ENCODE peak calls at places on chromosomes 7 and 10, in seven cellular contexts. One of them, this sample, is unnamed.

GRCh38 chr7:17057143-17057509 is 175.3 kb upstream of the AGR3 start:
- DNase-seq in HepG2: no peak
- DNase-seq in K562: no peak
- DNase-seq in endothelial cell of umbilical vein: no peak
- DNase-seq in SK-N-SH: no peak
- DNase-seq in GM12878: no peak
- DNase-seq in HCT116: no peak
- DNase-seq in this sample: no peak

GRCh38 chr7:51645707-51646298 is 329.2 kb upstream of the COBL start:
- DNase-seq in HepG2: no peak
- DNase-seq in HCT116: no peak
- DNase-seq in endothelial cell of umbilical vein: no peak
- DNase-seq in GM12878: no peak
- DNase-seq in SK-N-SH: no peak
- DNase-seq in K562: no peak
- DNase-seq in this sample: no peak

GRCh38 chr7:130639391-130639790 is 29.2 kb downstream of the COPG2 start:
- DNase-seq in HepG2: no peak
- DNase-seq in HCT116: no peak
- DNase-seq in endothelial cell of umbilical vein: no peak
- DNase-seq in GM12878: no peak
- DNase-seq in SK-N-SH: no peak
- DNase-seq in K562: no peak
- DNase-seq in this sample: no peak

GRCh38 chr7:3501671-3502070 is 200.6 kb downstream of the SDK1 start:
- DNase-seq in SK-N-SH: no peak
- DNase-seq in GM12878: no peak
- DNase-seq in K562: no peak
- DNase-seq in HCT116: no peak
- DNase-seq in HepG2: no peak
- DNase-seq in endothelial cell of umbilical vein: no peak
- DNase-seq in this sample: no peak

GRCh38 chr10:90920986-90921643 is at the start of gene ANKRD1:
- DNase-seq in HCT116: peak
- DNase-seq in endothelial cell of umbilical vein: peak
- DNase-seq in GM12878: no peak
- DNase-seq in K562: peak
- DNase-seq in HepG2: peak
- DNase-seq in SK-N-SH: no peak
- DNase-seq in this sample: no peak

GRCh38 chr10:90964781-90965462 is 44.0 kb upstream of the ANKRD1 start:
- DNase-seq in HCT116: no peak
- DNase-seq in K562: no peak
- DNase-seq in endothelial cell of umbilical vein: peak
- DNase-seq in HepG2: no peak
- DNase-seq in SK-N-SH: peak
- DNase-seq in GM12878: no peak
- DNase-seq in this sample: no peak

GRCh38 chr7:154255324-154255723 is 203.1 kb downstream of the DPP6 start:
- DNase-seq in endothelial cell of umbilical vein: no peak
- DNase-seq in K562: no peak
- DNase-seq in HepG2: no peak
- DNase-seq in GM12878: no peak
- DNase-seq in SK-N-SH: peak
- DNase-seq in HCT116: no peak
- DNase-seq in this sample: no peak

GRCh38 chr7:26856481-26856880 is 7.9 kb downstream of the SKAP2 start:
- DNase-seq in SK-N-SH: no peak
- DNase-seq in HepG2: no peak
- DNase-seq in HCT116: no peak
- DNase-seq in GM12878: no peak
- DNase-seq in endothelial cell of umbilical vein: peak
- DNase-seq in K562: no peak
- DNase-seq in this sample: no peak

GRCh38 chr7:38671901-38672559 is 40.9 kb upstream of the AMPH start:
- DNase-seq in HepG2: no peak
- DNase-seq in GM12878: no peak
- DNase-seq in K562: no peak
- DNase-seq in HCT116: no peak
- DNase-seq in endothelial cell of umbilical vein: no peak
- DNase-seq in SK-N-SH: no peak
- DNase-seq in this sample: no peak

GRCh38 chr10:93917064-93917391 is 23.2 kb downstream of the SLC35G1 start:
- DNase-seq in GM12878: no peak
- DNase-seq in SK-N-SH: no peak
- DNase-seq in endothelial cell of umbilical vein: no peak
- DNase-seq in HCT116: no peak
- DNase-seq in K562: no peak
- DNase-seq in HepG2: no peak
- DNase-seq in this sample: no peak

GRCh38 chr7:25694690-25695089 is 457.3 kb upstream of the NFE2L3 start:
- DNase-seq in HCT116: no peak
- DNase-seq in K562: no peak
- DNase-seq in GM12878: no peak
- DNase-seq in endothelial cell of umbilical vein: peak
- DNase-seq in SK-N-SH: no peak
- DNase-seq in HepG2: no peak
- DNase-seq in this sample: no peak

GRCh38 chr10:93701903-93702277 is 502 bp downstream of the FRA10AC1 start:
- DNase-seq in GM12878: no peak
- DNase-seq in SK-N-SH: peak
- DNase-seq in K562: peak
- DNase-seq in endothelial cell of umbilical vein: no peak
- DNase-seq in HCT116: no peak
- DNase-seq in HepG2: peak
- DNase-seq in this sample: no peak

DNA sequence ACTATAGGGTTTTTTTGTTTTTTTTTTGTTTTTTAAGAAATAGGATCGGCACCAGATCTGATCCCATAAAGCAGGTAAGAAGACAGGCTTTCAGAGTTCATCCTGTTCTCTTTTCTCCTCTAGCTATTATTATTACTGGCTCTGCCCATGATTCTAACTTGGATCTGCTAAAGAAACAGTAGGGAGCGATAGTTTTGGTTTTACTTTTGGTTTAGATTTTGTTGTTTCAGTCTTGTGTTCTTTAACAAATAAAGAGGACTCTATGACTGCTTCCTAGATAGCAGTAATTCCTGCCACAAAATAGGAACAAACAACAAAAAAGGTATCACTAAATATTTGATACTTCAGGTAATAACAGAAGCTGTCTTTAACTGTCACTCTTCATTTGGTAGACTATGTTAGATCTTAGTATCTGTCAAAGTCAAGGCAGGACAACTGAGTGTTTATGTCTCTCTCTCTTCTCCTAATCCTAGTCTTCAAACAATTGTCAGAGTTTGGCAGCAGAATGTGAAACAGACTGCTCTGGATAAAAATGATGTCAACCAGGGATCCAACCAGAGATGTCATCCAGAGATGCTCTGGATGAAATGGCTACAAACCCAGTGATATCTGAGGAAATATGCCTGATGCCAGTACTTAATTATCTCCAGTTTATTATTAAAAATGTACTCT is 99.8 kb downstream of the KMT2C start:
- DNase-seq in HCT116: no peak
- DNase-seq in GM12878: no peak
- DNase-seq in HepG2: no peak
- DNase-seq in endothelial cell of umbilical vein: no peak
- DNase-seq in K562: no peak
- DNase-seq in SK-N-SH: no peak
- DNase-seq in this sample: no peak
- H3K9ac ChIP-seq in HCT116: no peak
- H3K9ac ChIP-seq in GM12878: no peak
- H3K9ac ChIP-seq in HepG2: no peak
- H3K9ac ChIP-seq in endothelial cell of umbilical vein: no peak
- H3K9ac ChIP-seq in K562: no peak
- H3K9ac ChIP-seq in SK-N-SH: no peak
- H3K9ac ChIP-seq in this sample: no peak

DNA sequence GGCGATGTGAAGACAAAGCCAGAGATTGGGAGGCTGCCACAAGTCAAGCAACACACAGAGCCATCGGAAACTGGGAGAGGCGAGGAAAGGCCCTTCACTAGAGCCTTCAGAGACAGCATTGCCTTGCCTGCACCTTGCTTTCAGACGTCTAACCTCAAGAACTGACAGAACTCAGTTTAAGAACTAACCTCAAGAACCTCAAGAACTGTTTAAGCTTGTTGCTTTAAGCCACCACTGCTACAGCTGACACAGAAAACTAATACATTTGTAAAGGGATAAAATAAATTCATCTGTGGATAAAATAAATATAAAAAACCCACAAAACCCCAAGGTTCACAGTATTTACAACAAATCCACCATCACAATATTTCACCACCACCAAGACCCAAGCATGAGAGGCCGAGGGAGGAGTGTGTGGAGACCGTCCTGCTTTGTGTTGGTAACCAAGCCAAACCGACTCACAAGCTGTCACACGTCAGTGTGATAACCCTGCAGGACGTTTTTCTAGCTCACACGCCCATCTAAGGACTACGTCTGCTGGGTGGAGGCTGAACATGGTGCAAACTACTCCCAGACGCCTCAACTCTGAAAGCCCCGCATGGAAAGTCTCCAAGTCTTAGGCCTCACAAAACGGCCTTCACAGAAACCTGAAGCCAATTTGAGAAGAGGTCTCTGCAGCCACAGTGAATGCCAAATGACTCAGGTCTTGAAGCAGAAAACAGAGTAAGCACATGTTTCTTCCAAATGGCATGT is 116.8 kb downstream of the ABLIM1 start:
- DNase-seq in HepG2: no peak
- DNase-seq in endothelial cell of umbilical vein: peak
- DNase-seq in SK-N-SH: no peak
- DNase-seq in K562: no peak
- DNase-seq in GM12878: no peak
- DNase-seq in HCT116: no peak
- DNase-seq in this sample: no peak
- TF ChIP-seq POLR2AphosphoS5 in HepG2: no peak
- TF ChIP-seq POLR2AphosphoS5 in endothelial cell of umbilical vein: no peak
- TF ChIP-seq POLR2AphosphoS5 in SK-N-SH: no peak
- TF ChIP-seq POLR2AphosphoS5 in K562: no peak
- TF ChIP-seq POLR2AphosphoS5 in GM12878: no peak
- TF ChIP-seq POLR2AphosphoS5 in HCT116: no peak
- TF ChIP-seq POLR2AphosphoS5 in this sample: no peak

GRCh38 chr10:74022941-74023629 is 25.2 kb downstream of the VCL start:
- DNase-seq in HCT116: no peak
- DNase-seq in endothelial cell of umbilical vein: no peak
- DNase-seq in K562: no peak
- DNase-seq in HepG2: no peak
- DNase-seq in GM12878: no peak
- DNase-seq in SK-N-SH: no peak
- DNase-seq in this sample: no peak

GRCh38 chr10:74025380-74025978 is 27.6 kb downstream of the VCL start:
- DNase-seq in HepG2: no peak
- DNase-seq in SK-N-SH: no peak
- DNase-seq in K562: no peak
- DNase-seq in endothelial cell of umbilical vein: no peak
- DNase-seq in HCT116: no peak
- DNase-seq in GM12878: no peak
- DNase-seq in this sample: no peak

GRCh38 chr10:74024600-74024999 is 26.7 kb downstream of the VCL start:
- DNase-seq in HepG2: no peak
- DNase-seq in K562: no peak
- DNase-seq in HCT116: no peak
- DNase-seq in endothelial cell of umbilical vein: no peak
- DNase-seq in SK-N-SH: no peak
- DNase-seq in GM12878: no peak
- DNase-seq in this sample: no peak

GRCh38 chr10:74027702-74028101 is 29.8 kb downstream of the VCL start:
- DNase-seq in HCT116: no peak
- DNase-seq in K562: no peak
- DNase-seq in HepG2: no peak
- DNase-seq in GM12878: no peak
- DNase-seq in endothelial cell of umbilical vein: no peak
- DNase-seq in SK-N-SH: no peak
- DNase-seq in this sample: no peak

GRCh38 chr10:74026428-74026979 is 28.6 kb downstream of the VCL start:
- DNase-seq in K562: no peak
- DNase-seq in GM12878: no peak
- DNase-seq in HCT116: no peak
- DNase-seq in HepG2: no peak
- DNase-seq in endothelial cell of umbilical vein: no peak
- DNase-seq in SK-N-SH: no peak
- DNase-seq in this sample: no peak
- H3K9ac ChIP-seq in K562: no peak
- H3K9ac ChIP-seq in GM12878: no peak
- H3K9ac ChIP-seq in HCT116: peak
- H3K9ac ChIP-seq in HepG2: no peak
- H3K9ac ChIP-seq in endothelial cell of umbilical vein: no peak
- H3K9ac ChIP-seq in SK-N-SH: no peak
- H3K9ac ChIP-seq in this sample: no peak

DNA sequence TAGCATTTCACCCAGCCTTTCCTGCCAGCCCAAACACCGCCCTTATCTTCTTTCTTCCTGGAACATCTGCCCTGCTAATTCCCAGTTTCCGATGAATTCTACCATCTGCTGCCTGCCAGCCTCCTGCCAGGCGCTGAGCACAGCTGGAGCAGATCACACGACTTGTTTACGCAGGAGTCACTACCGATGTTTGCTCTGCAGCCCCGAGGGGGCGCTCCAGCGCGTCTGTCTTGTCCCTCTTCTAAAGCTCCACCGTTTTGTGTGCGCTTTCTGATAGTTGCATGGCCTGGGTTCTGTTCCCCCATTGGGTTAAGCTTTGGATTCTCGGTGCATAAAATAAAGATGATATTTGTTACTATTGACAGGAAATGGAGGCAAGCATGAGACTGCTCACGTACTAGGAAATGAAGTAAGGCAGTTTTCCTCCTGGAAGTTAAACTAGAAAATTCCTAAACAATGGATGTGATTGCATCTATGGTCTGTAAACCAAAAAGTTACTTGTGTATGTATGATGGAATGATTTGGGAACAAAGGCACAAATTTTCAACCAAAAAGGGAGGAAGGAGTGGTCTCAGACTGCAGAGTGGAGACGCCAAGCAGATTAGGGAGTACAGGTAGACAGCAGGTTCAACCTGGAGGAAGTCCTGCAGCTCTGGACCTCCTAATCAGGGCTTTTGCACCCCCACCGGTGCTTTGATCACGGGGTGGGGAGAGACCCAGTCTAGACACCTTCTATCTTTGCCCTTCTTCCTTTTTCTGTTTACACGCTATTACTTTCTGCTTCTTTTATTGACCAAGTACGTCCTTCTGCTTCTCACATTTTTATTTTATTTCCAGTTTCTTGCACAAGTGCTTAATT is 2.2 kb upstream of the RBM17 start:
- DNase-seq in SK-N-SH: peak
- DNase-seq in GM12878: peak
- DNase-seq in K562: peak
- DNase-seq in HCT116: peak
- DNase-seq in endothelial cell of umbilical vein: peak
- DNase-seq in HepG2: peak
- DNase-seq in this sample: no peak
- TF ChIP-seq POLR2AphosphoS5 in SK-N-SH: no peak
- TF ChIP-seq POLR2AphosphoS5 in GM12878: no peak
- TF ChIP-seq POLR2AphosphoS5 in K562: no peak
- TF ChIP-seq POLR2AphosphoS5 in HCT116: no peak
- TF ChIP-seq POLR2AphosphoS5 in endothelial cell of umbilical vein: no peak
- TF ChIP-seq POLR2AphosphoS5 in HepG2: no peak
- TF ChIP-seq POLR2AphosphoS5 in this sample: no peak